ENCODE peak calls at places on chromosomes 13 and 19, in four cellular contexts. D is esophagus squamous epithelium, Q is astrocyte, U is breast epithelium. K is an unnamed sample. For H3K4me1, the result is how much of the 10 kb centered on the place peaks cover.

GRCh38 chr19:42488783-42489521 is 39.3 kb downstream of the CEACAM1 start:
- DNase-seq in Q (no peak), U (peak), D (no peak), K (no peak)

GRCh38 chr13:67221630-67222226 is 8.4 kb downstream of the PCDH9 start:
- DNase-seq in D (no peak), U (no peak), Q (no peak), K (no peak)

GRCh38 chr13:107370036-107370785 is 802.3 kb upstream of the ARGLU1 start:
- DNase-seq in U (no peak), D (no peak), Q (peak), K (no peak)

GRCh38 chr13:29503041-29503837 is 92.2 kb downstream of the SLC7A1 start:
- DNase-seq in U (no peak), D (no peak), Q (no peak), K (no peak)

GRCh38 chr13:112255550-112256120 is 120.5 kb upstream of the SPACA7 start:
- DNase-seq in D (no peak), U (no peak), Q (no peak), K (no peak)

GRCh38 chr19:10604460-10604980 is 17.4 kb upstream of the AP1M2 start:
- DNase-seq in D (no peak), Q (no peak), U (no peak), K (peak)

GRCh38 chr13:109568273-109568900 is 218.0 kb downstream of the IRS2 start:
- DNase-seq in D (no peak), U (no peak), Q (no peak), K (no peak)

GRCh38 chr19:38849147-38849745 is 540 bp downstream of the HNRNPL start:
- DNase-seq in D (peak), U (peak), Q (peak), K (peak)

GRCh38 chr13:104691765-104692164 is 1625.5 kb upstream of the SLC10A2 start:
- DNase-seq in Q (no peak), U (no peak), D (no peak), K (no peak)

GRCh38 chr19:21532904-21533303 is 27.5 kb downstream of the ZNF429 start:
- DNase-seq in U (no peak), Q (no peak), D (no peak), K (no peak)

GRCh38 chr13:85970727-85971126 is 171.5 kb upstream of the SLITRK6 start:
- DNase-seq in Q (no peak), D (no peak), U (no peak), K (no peak)

GRCh38 chr13:29428310-29428991 is 167.0 kb downstream of the SLC7A1 start:
- DNase-seq in U (no peak), D (no peak), Q (peak), K (peak)

GRCh38 chr13:85565652-85566051 is 233.6 kb downstream of the SLITRK6 start:
- DNase-seq in D (no peak), Q (no peak), U (no peak), K (no peak)

GRCh38 chr19:16342002-16342715 is 17.5 kb downstream of the KLF2 start:
- DNase-seq in Q (peak), U (no peak), D (no peak), K (peak)

GRCh38 chr19:4517451-4518057 is 732 bp downstream of the PLIN4 start:
- DNase-seq in U (no peak), D (no peak), Q (no peak), K (no peak)

GRCh38 chr19:38122402-38123093 is 101.5 kb downstream of the DPF1 start:
- DNase-seq in Q (no peak), D (no peak), U (no peak), K (no peak)

GRCh38 chr19:11987405-11988231 is 22.8 kb downstream of the ZNF763 start:
- DNase-seq in U (peak), Q (peak), D (peak), K (peak)
- H3K27ac ChIP-seq in U (peak), Q (peak), D (peak), K (peak)

GRCh38 chr19:30596268-30596667 is 224.1 kb downstream of the ZNF536 start:
- DNase-seq in Q (no peak), U (no peak), D (no peak), K (no peak)
- H3K4me1 ChIP-seq in Q (under half), U (under half), D (under half), K (under half)

GRCh38 chr19:49658566-49659442 is 6.9 kb downstream of the IRF3 start:
- DNase-seq in Q (no peak), U (no peak), D (no peak), K (no peak)
- H3K27ac ChIP-seq in Q (no peak), U (no peak), D (no peak), K (no peak)

GRCh38 chr19:29678484-29679106 is 13.3 kb downstream of the PLEKHF1 start:
- DNase-seq in Q (no peak), U (peak), D (no peak), K (peak)

GRCh38 chr19:29675120-29675649 is 9.9 kb downstream of the PLEKHF1 start:
- DNase-seq in U (no peak), Q (no peak), D (no peak), K (no peak)

GRCh38 chr19:29676586-29676985 is 11.3 kb downstream of the PLEKHF1 start:
- DNase-seq in U (no peak), D (no peak), Q (no peak), K (peak)

GRCh38 chr19:29675650-29676186 is 10.5 kb downstream of the PLEKHF1 start:
- DNase-seq in U (no peak), Q (no peak), D (no peak), K (no peak)

GRCh38 chr19:29677001-29677781 is 11.9 kb downstream of the PLEKHF1 start:
- DNase-seq in Q (no peak), U (no peak), D (no peak), K (no peak)
- H3K4me1 ChIP-seq in Q (under half), U (under half), D (half or more), K (under half)